ENCODE peak calls at places on chromosome 4, in seven cellular contexts. F is HFFc6; Z is right atrium auricular region; D is occipital lobe; G is stimulated activated CD4-positive, alpha-beta T cell treated with anti-CD3 and anti-CD28 coated beads, TNF-alpha, amount 100 ng/mL, for 48 hours; X is Calu3; I is EL. U is an unnamed sample.

GRCh38 chr4:5980436-5981155 is 37.6 kb downstream of the C4orf50 start:
- DNase-seq in F (no peak), Z (no peak), D (no peak), G (no peak), X (no peak), I (no peak), U (no peak)

GRCh38 chr4:47032405-47033106 is 1.2 kb downstream of the GABRB1 start:
- DNase-seq in F (no peak), Z (peak; percentile 63), D (peak; percentile 68), G (peak; percentile 10), X (peak; percentile 58), I (peak; percentile 62), U (peak; percentile 45)

GRCh38 chr4:155571184-155571944 is 95.3 kb upstream of the GUCY1A1 start:
- DNase-seq in F (no peak), Z (no peak), D (no peak), G (no peak), X (no peak), I (no peak), U (no peak)

GRCh38 chr4:41281038-41281634 is 24.4 kb downstream of the UCHL1 start:
- DNase-seq in F (peak; percentile 79), Z (no peak), D (peak; percentile 6), G (peak; percentile 14), X (peak; percentile 53), I (peak; percentile 85), U (peak; percentile 39)

GRCh38 chr4:59091376-59092142 is 1981.4 kb upstream of the IGFBP7 start:
- DNase-seq in F (no peak), Z (no peak), D (no peak), G (no peak), X (no peak), I (no peak), U (peak; percentile 9)

GRCh38 chr4:183303278-183303677 is 16.8 kb downstream of the CLDN22 start:
- DNase-seq in F (no peak), Z (no peak), D (no peak), G (no peak), X (no peak), I (no peak), U (no peak)

GRCh38 chr4:167614866-167615265 is 380.6 kb upstream of the SPOCK3 start:
- DNase-seq in F (no peak), Z (no peak), D (no peak), G (no peak), X (no peak), I (peak; percentile 72), U (no peak)

GRCh38 chr4:7676376-7676775 is 241.6 kb upstream of the PSAPL1 start:
- DNase-seq in F (no peak), Z (no peak), D (no peak), G (no peak), X (no peak), I (no peak), U (no peak)

GRCh38 chr4:164177186-164177585 is 576.7 kb upstream of the SMIM31 start:
- DNase-seq in F (no peak), Z (no peak), D (no peak), G (no peak), X (no peak), I (no peak), U (no peak)

GRCh38 chr4:23962462-23962861 is 72.6 kb upstream of the PPARGC1A start:
- DNase-seq in F (no peak), Z (no peak), D (no peak), G (no peak), X (no peak), I (no peak), U (no peak)

GRCh38 chr4:166140951-166141350 is 267.9 kb downstream of the TLL1 start:
- DNase-seq in F (no peak), Z (no peak), D (no peak), G (no peak), X (no peak), I (no peak), U (no peak)

GRCh38 chr4:43089730-43090129 is 197.2 kb downstream of the GRXCR1 start:
- DNase-seq in F (no peak), Z (no peak), D (no peak), G (no peak), X (no peak), I (no peak), U (no peak)